ENCODE peak calls at places on chromosomes 12 and 14, in five cellular contexts. G, Z, S, J and L are unnamed samples.

GRCh38 chr14:98498019-98498885 is 773.7 kb downstream of the BCL11B start:
- DNase-seq in J (no peak), S (no peak), G (no peak), Z (no peak), L (no peak)

GRCh38 chr14:74978416-74978947 is 23.1 kb upstream of the PGF start:
- DNase-seq in J (peak), Z (no peak), S (no peak), G (no peak), L (no peak)

GRCh38 chr12:116128779-116129178 is 148.7 kb downstream of the MED13L start:
- DNase-seq in J (no peak), S (no peak), G (no peak), Z (no peak), L (no peak)

GRCh38 chr12:22313276-22313995 is 21.1 kb downstream of the ST8SIA1 start:
- DNase-seq in J (no peak), S (no peak), G (no peak), Z (no peak), L (no peak)

GRCh38 chr12:4370265-4370664 is 9.2 kb downstream of the FGF23 start:
- DNase-seq in S (no peak), Z (no peak), J (no peak), G (no peak), L (no peak)

GRCh38 chr14:61927521-61927920 is 165.3 kb downstream of the SNAPC1 start:
- DNase-seq in G (no peak), Z (no peak), J (no peak), S (no peak), L (peak)

GRCh38 chr14:76484355-76484754 is 108.4 kb downstream of the ESRRB start:
- DNase-seq in J (no peak), G (no peak), S (no peak), Z (no peak), L (no peak)

GRCh38 chr14:91303091-91303923 is 58.8 kb upstream of the GPR68 start:
- DNase-seq in Z (peak), G (no peak), S (peak), J (peak), L (no peak)

GRCh38 chr12:18428416-18428815 is 167.1 kb downstream of the PIK3C2G start:
- DNase-seq in S (no peak), J (no peak), G (no peak), Z (no peak), L (peak)

GRCh38 chr12:52061470-52062166 is 8.2 kb upstream of the ATG101 start:
- DNase-seq in G (no peak), J (no peak), S (no peak), Z (no peak), L (no peak)

GRCh38 chr12:6567112-6567680 is 895 bp downstream of the NOP2 start:
- DNase-seq in Z (no peak), S (peak), G (no peak), J (no peak), L (no peak)

GRCh38 chr12:121575952-121576615 is 4.7 kb downstream of the KDM2B start:
- DNase-seq in Z (no peak), J (no peak), S (no peak), G (no peak), L (no peak)

GRCh38 chr12:30358113-30358512 is 337.6 kb downstream of the IPO8 start:
- DNase-seq in Z (no peak), G (no peak), S (no peak), J (no peak), L (no peak)

GRCh38 chr12:123744836-123745235 is 17.3 kb upstream of the DNAH10 start:
- DNase-seq in G (no peak), J (peak), Z (peak), S (no peak), L (no peak)

GRCh38 chr12:96522283-96522682 is 32.9 kb downstream of the CFAP54 start:
- DNase-seq in Z (no peak), S (no peak), G (no peak), J (no peak), L (no peak)

GRCh38 chr12:64611430-64612286 is 1.4 kb downstream of the RASSF3 start:
- DNase-seq in J (peak), Z (peak), G (no peak), S (peak), L (no peak)

GRCh38 chr14:105499256-105500035 is 8.4 kb downstream of the TEDC1 start:
- DNase-seq in G (no peak), S (no peak), Z (no peak), J (peak), L (no peak)

GRCh38 chr14:97943619-97944018 is 1146.4 kb downstream of the VRK1 start:
- DNase-seq in S (no peak), G (no peak), Z (no peak), J (no peak), L (no peak)